ENCODE peak calls at places on chromosomes 12 and 14, in ten cellular contexts. One of them, this sample, is unnamed.
A peak's percentile ranks its signal among the peaks of the same experiment; 100 is the strongest.

GRCh38 chr14:101977311-101978071 is 13.1 kb downstream of the DYNC1H1 start:
- DNase-seq in epithelial cell of prostate: no peak
- DNase-seq in CD8-positive, alpha-beta T cell: no peak
- DNase-seq in NCI-H2171 treated with DMSO at 0.1 percent for 48 hours: no peak
- DNase-seq in NCI-H2081: no peak
- DNase-seq in RWPE1: no peak
- DNase-seq in upper lobe of right lung: no peak
- DNase-seq in amniotic epithelial cell: no peak
- DNase-seq in effector memory CD4-positive, alpha-beta T cell: no peak
- DNase-seq in stimulated activated CD8-positive, alpha-beta memory T cell treated with anti-CD3 and anti-CD28 coated beads, Interleukin-15, amount 100 ng/mL, for 48 hours: no peak
- DNase-seq in this sample: no peak

GRCh38 chr14:104512771-104513640 is 66.6 kb upstream of the C14orf180 start:
- DNase-seq in epithelial cell of prostate: no peak
- DNase-seq in CD8-positive, alpha-beta T cell: peak; percentile 29
- DNase-seq in NCI-H2171 treated with DMSO at 0.1 percent for 48 hours: no peak
- DNase-seq in NCI-H2081: no peak
- DNase-seq in RWPE1: no peak
- DNase-seq in upper lobe of right lung: no peak
- DNase-seq in amniotic epithelial cell: no peak
- DNase-seq in effector memory CD4-positive, alpha-beta T cell: no peak
- DNase-seq in stimulated activated CD8-positive, alpha-beta memory T cell treated with anti-CD3 and anti-CD28 coated beads, Interleukin-15, amount 100 ng/mL, for 48 hours: no peak
- DNase-seq in this sample: no peak

GRCh38 chr12:124482901-124483799 is 84.3 kb downstream of the NCOR2 start:
- DNase-seq in epithelial cell of prostate: no peak
- DNase-seq in CD8-positive, alpha-beta T cell: no peak
- DNase-seq in NCI-H2171 treated with DMSO at 0.1 percent for 48 hours: no peak
- DNase-seq in NCI-H2081: no peak
- DNase-seq in RWPE1: no peak
- DNase-seq in upper lobe of right lung: no peak
- DNase-seq in amniotic epithelial cell: no peak
- DNase-seq in effector memory CD4-positive, alpha-beta T cell: no peak
- DNase-seq in stimulated activated CD8-positive, alpha-beta memory T cell treated with anti-CD3 and anti-CD28 coated beads, Interleukin-15, amount 100 ng/mL, for 48 hours: no peak
- DNase-seq in this sample: no peak

GRCh38 chr14:95815226-95815690 is 61.4 kb upstream of the TUNAR start:
- DNase-seq in epithelial cell of prostate: no peak
- DNase-seq in CD8-positive, alpha-beta T cell: peak; percentile 23
- DNase-seq in NCI-H2171 treated with DMSO at 0.1 percent for 48 hours: no peak
- DNase-seq in NCI-H2081: no peak
- DNase-seq in RWPE1: no peak
- DNase-seq in upper lobe of right lung: no peak
- DNase-seq in amniotic epithelial cell: no peak
- DNase-seq in effector memory CD4-positive, alpha-beta T cell: no peak
- DNase-seq in stimulated activated CD8-positive, alpha-beta memory T cell treated with anti-CD3 and anti-CD28 coated beads, Interleukin-15, amount 100 ng/mL, for 48 hours: no peak
- DNase-seq in this sample: no peak

GRCh38 chr14:92596328-92596943 is 82.9 kb downstream of the RIN3 start:
- DNase-seq in epithelial cell of prostate: no peak
- DNase-seq in CD8-positive, alpha-beta T cell: peak; percentile 35
- DNase-seq in NCI-H2171 treated with DMSO at 0.1 percent for 48 hours: no peak
- DNase-seq in NCI-H2081: no peak
- DNase-seq in RWPE1: no peak
- DNase-seq in upper lobe of right lung: no peak
- DNase-seq in amniotic epithelial cell: no peak
- DNase-seq in effector memory CD4-positive, alpha-beta T cell: no peak
- DNase-seq in stimulated activated CD8-positive, alpha-beta memory T cell treated with anti-CD3 and anti-CD28 coated beads, Interleukin-15, amount 100 ng/mL, for 48 hours: no peak
- DNase-seq in this sample: no peak

GRCh38 chr12:131204416-131205311 is 251.0 kb downstream of the ADGRD1 start:
- DNase-seq in epithelial cell of prostate: no peak
- DNase-seq in CD8-positive, alpha-beta T cell: peak; percentile 37
- DNase-seq in NCI-H2171 treated with DMSO at 0.1 percent for 48 hours: no peak
- DNase-seq in NCI-H2081: no peak
- DNase-seq in RWPE1: no peak
- DNase-seq in upper lobe of right lung: peak; percentile 61
- DNase-seq in amniotic epithelial cell: no peak
- DNase-seq in effector memory CD4-positive, alpha-beta T cell: no peak
- DNase-seq in stimulated activated CD8-positive, alpha-beta memory T cell treated with anti-CD3 and anti-CD28 coated beads, Interleukin-15, amount 100 ng/mL, for 48 hours: no peak
- DNase-seq in this sample: no peak

GRCh38 chr12:123532021-123532420 is 1.5 kb downstream of the RILPL1 start:
- DNase-seq in epithelial cell of prostate: no peak
- DNase-seq in CD8-positive, alpha-beta T cell: no peak
- DNase-seq in NCI-H2171 treated with DMSO at 0.1 percent for 48 hours: no peak
- DNase-seq in NCI-H2081: no peak
- DNase-seq in RWPE1: no peak
- DNase-seq in upper lobe of right lung: no peak
- DNase-seq in amniotic epithelial cell: no peak
- DNase-seq in effector memory CD4-positive, alpha-beta T cell: no peak
- DNase-seq in stimulated activated CD8-positive, alpha-beta memory T cell treated with anti-CD3 and anti-CD28 coated beads, Interleukin-15, amount 100 ng/mL, for 48 hours: no peak
- DNase-seq in this sample: no peak

GRCh38 chr12:130704606-130705005 is 11.5 kb downstream of the RIMBP2 start:
- DNase-seq in epithelial cell of prostate: no peak
- DNase-seq in CD8-positive, alpha-beta T cell: no peak
- DNase-seq in NCI-H2171 treated with DMSO at 0.1 percent for 48 hours: no peak
- DNase-seq in NCI-H2081: no peak
- DNase-seq in RWPE1: no peak
- DNase-seq in upper lobe of right lung: no peak
- DNase-seq in amniotic epithelial cell: no peak
- DNase-seq in effector memory CD4-positive, alpha-beta T cell: no peak
- DNase-seq in stimulated activated CD8-positive, alpha-beta memory T cell treated with anti-CD3 and anti-CD28 coated beads, Interleukin-15, amount 100 ng/mL, for 48 hours: no peak
- DNase-seq in this sample: no peak

GRCh38 chr14:89650077-89650978 is 233.3 kb upstream of the FOXN3 start:
- DNase-seq in epithelial cell of prostate: no peak
- DNase-seq in CD8-positive, alpha-beta T cell: no peak
- DNase-seq in NCI-H2171 treated with DMSO at 0.1 percent for 48 hours: no peak
- DNase-seq in NCI-H2081: no peak
- DNase-seq in RWPE1: no peak
- DNase-seq in upper lobe of right lung: no peak
- DNase-seq in amniotic epithelial cell: peak; percentile 22
- DNase-seq in effector memory CD4-positive, alpha-beta T cell: no peak
- DNase-seq in stimulated activated CD8-positive, alpha-beta memory T cell treated with anti-CD3 and anti-CD28 coated beads, Interleukin-15, amount 100 ng/mL, for 48 hours: peak; percentile 29
- DNase-seq in this sample: no peak

GRCh38 chr14:20652996-20653975 is 11.8 kb upstream of the OR6S1 start:
- DNase-seq in epithelial cell of prostate: no peak
- DNase-seq in CD8-positive, alpha-beta T cell: no peak
- DNase-seq in NCI-H2171 treated with DMSO at 0.1 percent for 48 hours: no peak
- DNase-seq in NCI-H2081: no peak
- DNase-seq in RWPE1: peak; percentile 46
- DNase-seq in upper lobe of right lung: no peak
- DNase-seq in amniotic epithelial cell: peak; percentile 29
- DNase-seq in effector memory CD4-positive, alpha-beta T cell: peak; percentile 13
- DNase-seq in stimulated activated CD8-positive, alpha-beta memory T cell treated with anti-CD3 and anti-CD28 coated beads, Interleukin-15, amount 100 ng/mL, for 48 hours: no peak
- DNase-seq in this sample: no peak

GRCh38 chr14:71607056-71607455 is 325.2 kb upstream of the RGS6 start:
- DNase-seq in epithelial cell of prostate: no peak
- DNase-seq in CD8-positive, alpha-beta T cell: no peak
- DNase-seq in NCI-H2171 treated with DMSO at 0.1 percent for 48 hours: no peak
- DNase-seq in NCI-H2081: no peak
- DNase-seq in RWPE1: no peak
- DNase-seq in upper lobe of right lung: no peak
- DNase-seq in amniotic epithelial cell: no peak
- DNase-seq in effector memory CD4-positive, alpha-beta T cell: no peak
- DNase-seq in stimulated activated CD8-positive, alpha-beta memory T cell treated with anti-CD3 and anti-CD28 coated beads, Interleukin-15, amount 100 ng/mL, for 48 hours: no peak
- DNase-seq in this sample: no peak

GRCh38 chr14:56659964-56660551 is 80.5 kb downstream of the TMEM260 start:
- DNase-seq in epithelial cell of prostate: no peak
- DNase-seq in CD8-positive, alpha-beta T cell: no peak
- DNase-seq in NCI-H2171 treated with DMSO at 0.1 percent for 48 hours: peak; percentile 72
- DNase-seq in NCI-H2081: peak; percentile 38
- DNase-seq in RWPE1: peak; percentile 63
- DNase-seq in upper lobe of right lung: no peak
- DNase-seq in amniotic epithelial cell: peak; percentile 65
- DNase-seq in effector memory CD4-positive, alpha-beta T cell: no peak
- DNase-seq in stimulated activated CD8-positive, alpha-beta memory T cell treated with anti-CD3 and anti-CD28 coated beads, Interleukin-15, amount 100 ng/mL, for 48 hours: no peak
- DNase-seq in this sample: peak; percentile 75